ENCODE peak calls at places on chromosome 4, in ten cellular contexts. Q is body of pancreas, H is GM10248, P is OCI-LY7, D is chondrocyte, C is tibial nerve, O is keratinocyte, I is upper lobe of right lung, W is BE2C, F is GM12865. G is an unnamed sample.

GRCh38 chr4:56958111-56958517 is 19.3 kb downstream of the NOA1 start:
- DNase-seq in D (no peak), C (peak; percentile 87), P (no peak), W (peak; percentile 19), Q (peak; percentile 68), H (no peak), F (no peak), O (no peak), I (no peak), G (no peak)

GRCh38 chr4:156195914-156196313 is 242.2 kb upstream of the CTSO start:
- DNase-seq in C (no peak), D (no peak), O (no peak), P (no peak), I (no peak), W (no peak), H (peak; percentile 44), F (peak; percentile 70), Q (no peak), G (peak; percentile 25)

GRCh38 chr4:76737180-76737579 is 160.8 kb downstream of the SOWAHB start:
- DNase-seq in Q (no peak), H (no peak), P (no peak), F (no peak), O (no peak), W (no peak), D (no peak), I (no peak), C (no peak), G (no peak)

GRCh38 chr4:103075894-103076776 is at the start of gene SLC9B2:
- DNase-seq in W (peak; percentile 74), I (peak; percentile 81), P (peak; percentile 79), C (peak; percentile 38), F (peak; percentile 73), Q (peak; percentile 67), H (peak; percentile 70), D (no peak), O (no peak), G (peak; percentile 71)

GRCh38 chr4:90841676-90842075 is 714.5 kb downstream of the CCSER1 start:
- DNase-seq in F (no peak), D (no peak), H (no peak), Q (no peak), O (no peak), W (no peak), I (no peak), P (no peak), C (no peak), G (no peak)

GRCh38 chr4:17523626-17524025 is 8.7 kb downstream of the CLRN2 start:
- DNase-seq in P (no peak), H (no peak), I (no peak), C (no peak), D (no peak), F (no peak), W (no peak), Q (no peak), O (no peak), G (no peak)

GRCh38 chr4:98976716-98977115 is 18.8 kb upstream of the METAP1 start:
- DNase-seq in D (no peak), I (no peak), Q (no peak), C (no peak), H (no peak), P (no peak), O (no peak), W (no peak), F (no peak), G (no peak)

GRCh38 chr4:105520819-105521790 is 31.3 kb upstream of the ARHGEF38 start:
- DNase-seq in C (peak; percentile 69), P (peak; percentile 39), O (no peak), F (peak; percentile 64), Q (peak; percentile 69), I (no peak), H (peak; percentile 62), W (peak; percentile 57), D (no peak), G (peak; percentile 57)

GRCh38 chr4:125322363-125322730 is 7.6 kb downstream of the FAT4 start:
- DNase-seq in W (no peak), H (no peak), I (no peak), P (no peak), C (peak; percentile 61), O (no peak), D (no peak), F (no peak), Q (no peak), G (no peak)

GRCh38 chr4:8374851-8375649 is 65.5 kb downstream of the ACOX3 start:
- DNase-seq in W (no peak), P (no peak), I (peak; percentile 44), D (peak; percentile 91), Q (no peak), F (no peak), O (no peak), H (no peak), C (no peak), G (no peak)

GRCh38 chr4:137535718-137536117 is 3.4 kb upstream of the PCDH18 start:
- DNase-seq in C (no peak), H (no peak), I (no peak), Q (no peak), D (no peak), F (no peak), O (no peak), W (no peak), P (no peak), G (no peak)

GRCh38 chr4:141636771-141637460 is 533 bp downstream of the IL15 start:
- DNase-seq in Q (peak; percentile 61), I (peak; percentile 77), P (no peak), D (no peak), F (peak; percentile 73), H (peak; percentile 57), O (no peak), C (no peak), W (peak; percentile 67), G (peak; percentile 45)

DNA sequence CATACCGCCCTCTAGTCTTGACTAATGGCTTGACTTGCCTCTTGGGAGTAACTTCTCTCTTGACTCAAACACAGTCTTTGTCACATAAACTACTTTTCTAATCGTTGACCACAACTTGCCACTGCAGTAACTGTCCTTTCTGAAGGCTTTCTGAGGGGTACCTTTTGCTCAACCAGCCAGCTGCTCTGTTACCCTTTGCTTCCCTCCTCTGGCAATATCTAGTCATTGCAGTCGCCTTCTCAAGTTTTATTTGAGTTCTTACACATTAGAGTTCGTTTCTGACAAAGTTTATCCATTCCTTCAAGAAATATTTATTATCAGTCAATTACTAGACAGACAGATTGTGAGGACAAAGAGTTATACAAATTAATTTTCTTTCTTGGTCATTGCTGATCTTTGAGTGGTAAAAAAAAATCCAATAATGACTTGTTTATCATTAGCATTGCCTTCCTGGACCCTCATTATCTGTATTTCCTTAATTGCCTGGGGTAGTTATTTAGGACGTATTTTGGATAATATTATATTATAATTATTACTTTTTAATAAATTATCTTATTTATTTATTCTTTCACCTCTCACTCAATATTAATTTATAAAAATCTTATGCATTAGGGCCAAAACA is 506.8 kb upstream of the PCDH10 start:
- DNase-seq in I (no peak), W (peak; percentile 37), F (peak; percentile 29), P (peak; percentile 85), O (no peak), H (peak; percentile 26), Q (peak; percentile 30), C (peak; percentile 22), D (no peak), G (peak; percentile 46)
- TF ChIP-seq CTCF in I (peak; percentile 68), W (peak; percentile 93), F (peak; percentile 59), P (peak; percentile 98), O (peak; percentile 72), H (peak; percentile 55), Q (peak; percentile 55), C (peak; percentile 62), D (peak; percentile 89), G (peak; percentile 75)

DNA sequence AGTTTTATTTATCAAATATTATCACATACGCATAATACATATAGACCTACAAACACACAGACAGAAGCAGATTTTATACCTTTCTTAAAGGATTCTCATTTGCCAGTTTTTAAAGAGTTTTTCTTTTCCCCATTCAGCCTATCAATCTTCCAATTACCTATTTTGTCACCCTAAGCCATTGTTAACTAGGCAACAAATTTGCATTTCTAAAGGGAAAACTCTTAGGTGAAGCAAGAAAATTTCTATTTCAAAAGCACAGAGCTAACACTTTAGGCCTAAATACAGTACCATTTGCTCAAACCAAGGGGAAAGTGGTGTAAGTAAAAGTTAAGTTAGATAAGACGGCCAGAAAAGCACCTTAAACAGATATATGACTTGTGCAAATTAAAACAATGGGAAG is 156.6 kb downstream of the NDST3 start:
- DNase-seq in D (no peak), H (no peak), C (no peak), F (no peak), I (no peak), P (no peak), O (no peak), W (no peak), Q (no peak), G (no peak)
- TF ChIP-seq CTCF in D (no peak), H (no peak), C (no peak), F (no peak), I (no peak), P (no peak), O (no peak), W (no peak), Q (no peak), G (no peak)

GRCh38 chr4:67198757-67199156 is 346.5 kb downstream of the CENPC start:
- DNase-seq in F (peak; percentile 26), I (no peak), C (peak; percentile 21), H (peak; percentile 4), O (no peak), W (no peak), P (peak; percentile 4), Q (no peak), D (no peak), G (no peak)
- TF ChIP-seq CTCF in F (peak; percentile 16), I (peak; percentile 15), C (no peak), H (no peak), O (no peak), W (no peak), P (peak; percentile 55), Q (peak; percentile 13), D (peak; percentile 78), G (peak; percentile 17)

GRCh38 chr4:1080432-1080831 is 32.9 kb downstream of the RNF212 start:
- DNase-seq in P (no peak), I (no peak), D (no peak), W (no peak), H (no peak), F (no peak), Q (no peak), C (no peak), O (no peak), G (no peak)

GRCh38 chr4:1079711-1080265 is 33.6 kb downstream of the RNF212 start:
- DNase-seq in C (no peak), Q (no peak), D (no peak), P (no peak), I (no peak), F (no peak), O (no peak), W (no peak), H (no peak), G (no peak)

GRCh38 chr4:1082215-1083182 is 30.9 kb downstream of the RNF212 start:
- DNase-seq in P (no peak), F (no peak), D (no peak), Q (peak; percentile 96), I (peak; percentile 88), C (peak; percentile 30), H (no peak), O (peak; percentile 69), W (no peak), G (no peak)

GRCh38 chr4:1080961-1081688 is 32.2 kb downstream of the RNF212 start:
- DNase-seq in O (peak; percentile 19), W (peak; percentile 24), Q (no peak), H (no peak), I (no peak), P (no peak), D (no peak), C (no peak), F (no peak), G (no peak)

DNA sequence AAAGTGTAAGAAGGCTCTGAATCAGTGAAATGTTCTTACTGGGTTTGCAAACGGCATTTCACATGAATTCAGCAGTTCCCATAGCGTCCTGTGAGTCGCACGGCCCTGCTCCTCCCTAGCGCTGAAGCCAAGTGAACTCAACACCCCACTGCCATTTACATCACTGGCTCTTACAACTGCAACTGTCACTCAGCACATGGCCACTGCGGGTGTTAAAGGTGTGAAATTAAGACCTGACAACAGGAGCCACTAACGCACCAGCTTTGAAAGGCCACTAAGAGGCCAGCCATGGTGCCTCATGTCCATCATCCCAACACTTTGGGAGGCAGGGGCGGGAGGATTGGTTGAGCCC is 31.7 kb downstream of the RNF212 start:
- DNase-seq in F (no peak), W (no peak), O (no peak), I (no peak), D (no peak), Q (no peak), C (no peak), H (no peak), P (no peak), G (no peak)
- TF ChIP-seq CTCF in F (no peak), W (no peak), O (no peak), I (no peak), D (no peak), Q (no peak), C (no peak), H (no peak), P (no peak), G (no peak)

G was measured in GM13977.